ENCODE peak calls at places on chromosomes 6 and 20, in eight cellular contexts. H is D341Med; I is NCI-H1105; E is astrocyte; C is SW 1271; L is ELF-1; J is testis; Z is activated naive CD4-positive, alpha-beta T cell treated with anti-CD3 and anti-CD28 coated beads, Interleukin-2, amount 10 ng/mL, durations not matched to agents 7 days and 5 days. S is an unnamed sample.

GRCh38 chr20:38190936-38191371 is 25.9 kb upstream of the TGM2 start:
- DNase-seq in H (no peak), I (no peak), E (no peak), C (no peak), L (peak), J (no peak), Z (no peak), S (peak)

GRCh38 chr6:164178933-164179332 is 764.4 kb downstream of the QKI start:
- DNase-seq in H (no peak), I (no peak), E (no peak), C (no peak), L (no peak), J (no peak), Z (no peak), S (no peak)

GRCh38 chr6:131197716-131198115 is 62.4 kb downstream of the AKAP7 start:
- DNase-seq in H (no peak), I (no peak), E (no peak), C (no peak), L (no peak), J (no peak), Z (peak), S (no peak)

GRCh38 chr20:18092890-18093289 is 35.2 kb upstream of the OVOL2 start:
- DNase-seq in H (no peak), I (no peak), E (no peak), C (no peak), L (peak), J (peak), Z (no peak), S (no peak)

GRCh38 chr6:15593798-15594197 is 69.0 kb downstream of the DTNBP1 start:
- DNase-seq in H (no peak), I (no peak), E (peak), C (no peak), L (no peak), J (peak), Z (no peak), S (no peak)

GRCh38 chr6:4010035-4010434 is 68.9 kb downstream of the FAM217A start:
- DNase-seq in H (no peak), I (no peak), E (no peak), C (no peak), L (no peak), J (no peak), Z (no peak), S (no peak)

GRCh38 chr6:150156460-150156859 is 13.6 kb downstream of the PPP1R14C start:
- DNase-seq in H (no peak), I (no peak), E (no peak), C (no peak), L (no peak), J (no peak), Z (no peak), S (no peak)

GRCh38 chr6:32982702-32983492 is 14.5 kb downstream of the BRD2 start:
- DNase-seq in H (no peak), I (no peak), E (no peak), C (no peak), L (no peak), J (no peak), Z (no peak), S (peak)

GRCh38 chr20:59640267-59640666 is 35.9 kb downstream of the PHACTR3 start:
- DNase-seq in H (no peak), I (no peak), E (no peak), C (no peak), L (no peak), J (no peak), Z (no peak), S (no peak)

GRCh38 chr6:1136415-1136774 is 175.5 kb upstream of the FOXQ1 start:
- DNase-seq in H (peak), I (peak), E (peak), C (no peak), L (no peak), J (no peak), Z (no peak), S (peak)

GRCh38 chr6:80271074-80271473 is 164.6 kb downstream of the BCKDHB start:
- DNase-seq in H (no peak), I (no peak), E (no peak), C (no peak), L (no peak), J (no peak), Z (no peak), S (no peak)

GRCh38 chr6:39804666-39805065 is 12.5 kb downstream of the DAAM2 start:
- DNase-seq in H (no peak), I (no peak), E (peak), C (no peak), L (no peak), J (no peak), Z (no peak), S (no peak)

GRCh38 chr6:41583576-41583975 is 37.4 kb downstream of the FOXP4 start:
- DNase-seq in H (no peak), I (no peak), E (no peak), C (no peak), L (no peak), J (no peak), Z (no peak), S (no peak)

GRCh38 chr6:26588965-26589364 is 7.8 kb upstream of the ABT1 start:
- DNase-seq in H (no peak), I (no peak), E (no peak), C (no peak), L (no peak), J (no peak), Z (no peak), S (no peak)

GRCh38 chr6:99467509-99468106 is 42.5 kb upstream of the PNISR start:
- DNase-seq in H (peak), I (peak), E (peak), C (peak), L (no peak), J (no peak), Z (no peak), S (peak)

GRCh38 chr20:63626424-63627128 is at the start of gene GMEB2:
- DNase-seq in H (peak), I (peak), E (peak), C (peak), L (no peak), J (peak), Z (peak), S (peak)

GRCh38 chr6:88840806-88841539 is 122.4 kb downstream of the RNGTT start:
- DNase-seq in H (no peak), I (no peak), E (peak), C (no peak), L (no peak), J (no peak), Z (no peak), S (no peak)

GRCh38 chr6:137949686-137950390 is 82.8 kb downstream of the TNFAIP3 start:
- DNase-seq in H (no peak), I (no peak), E (no peak), C (no peak), L (no peak), J (no peak), Z (peak), S (peak)

GRCh38 chr6:63441266-63441956 is 121.6 kb upstream of the LGSN start:
- DNase-seq in H (no peak), I (peak), E (no peak), C (no peak), L (no peak), J (no peak), Z (no peak), S (peak)

GRCh38 chr6:157188213-157188612 is 135.1 kb downstream of the TMEM242 start:
- DNase-seq in H (no peak), I (no peak), E (peak), C (no peak), L (no peak), J (no peak), Z (no peak), S (no peak)

GRCh38 chr6:21393426-21394165 is 200.0 kb upstream of the SOX4 start:
- DNase-seq in H (no peak), I (no peak), E (no peak), C (no peak), L (peak), J (no peak), Z (no peak), S (no peak)

GRCh38 chr6:143441010-143441409 is 9.5 kb downstream of the ADAT2 start:
- DNase-seq in H (no peak), I (no peak), E (no peak), C (no peak), L (no peak), J (no peak), Z (no peak), S (no peak)

GRCh38 chr6:91482498-91482897 is 895.6 kb upstream of the MAP3K7 start:
- DNase-seq in H (no peak), I (no peak), E (peak), C (no peak), L (no peak), J (no peak), Z (no peak), S (no peak)